ENCODE peak calls at places on chromosomes 3 and 15, in six cellular contexts. U is lower lobe of right lung; C is OCI-LY7; F is PC-9; Q is heart left ventricle; K is CD8-positive, alpha-beta memory T cell. D is an unnamed sample. For H3K4me1, the result is how much of the 10 kb centered on the place peaks cover.

GRCh38 chr15:69972436-69972835 is 125.3 kb downstream of the TLE3 start:
- DNase-seq in U (no peak), C (no peak), F (no peak), Q (no peak), K (no peak), D (no peak)

GRCh38 chr3:65508743-65509422 is 529.8 kb downstream of the MAGI1 start:
- DNase-seq in U (no peak), C (no peak), F (no peak), Q (no peak), K (no peak), D (no peak)

GRCh38 chr3:117285721-117286120 is 576.1 kb downstream of the TUSC7 start:
- DNase-seq in U (no peak), C (no peak), F (no peak), Q (no peak), K (no peak), D (no peak)

GRCh38 chr15:28919201-28919627 is 33.4 kb downstream of the APBA2 start:
- DNase-seq in U (peak), C (no peak), F (no peak), Q (no peak), K (no peak), D (no peak)

GRCh38 chr15:92634641-92635272 is 20.8 kb downstream of the FAM174B start:
- DNase-seq in U (no peak), C (no peak), F (no peak), Q (no peak), K (no peak), D (no peak)

GRCh38 chr3:140432176-140432753 is 245.6 kb upstream of the TRIM42 start:
- DNase-seq in U (no peak), C (no peak), F (no peak), Q (no peak), K (no peak), D (no peak)

GRCh38 chr15:40930430-40931299 is 1.5 kb downstream of the DLL4 start:
- DNase-seq in U (peak), C (peak), F (no peak), Q (peak), K (no peak), D (no peak)

GRCh38 chr3:3189102-3189727 is 9.7 kb upstream of the CRBN start:
- DNase-seq in U (no peak), C (no peak), F (no peak), Q (no peak), K (no peak), D (no peak)

GRCh38 chr15:52013151-52013791 is 5.7 kb upstream of the MAPK6 start:
- DNase-seq in U (no peak), C (no peak), F (peak), Q (no peak), K (no peak), D (no peak)

GRCh38 chr3:126446791-126447190 is 28.9 kb downstream of the ZXDC start:
- DNase-seq in U (no peak), C (no peak), F (no peak), Q (no peak), K (no peak), D (no peak)

GRCh38 chr15:39247574-39247973 is 333.3 kb upstream of the THBS1 start:
- DNase-seq in U (no peak), C (no peak), F (no peak), Q (no peak), K (no peak), D (no peak)

GRCh38 chr15:68704496-68705021 is 116.1 kb downstream of the ANP32A start:
- DNase-seq in U (no peak), C (no peak), F (no peak), Q (peak), K (no peak), D (no peak)

GRCh38 chr3:18288243-18288642 is 136.9 kb downstream of the SATB1 start:
- DNase-seq in U (no peak), C (no peak), F (no peak), Q (no peak), K (no peak), D (no peak)

GRCh38 chr15:101451192-101451799 is 38.2 kb downstream of the PCSK6 start:
- DNase-seq in U (no peak), C (no peak), F (no peak), Q (peak), K (no peak), D (no peak)

GRCh38 chr15:44541282-44541958 is 4.5 kb downstream of the EIF3J start:
- DNase-seq in U (no peak), C (no peak), F (peak), Q (no peak), K (no peak), D (no peak)

GRCh38 chr3:16151109-16151508 is 23.4 kb upstream of the GALNT15 start:
- DNase-seq in U (peak), C (no peak), F (no peak), Q (peak), K (no peak), D (no peak)

GRCh38 chr3:119297169-119297568 is 3.0 kb downstream of the ARHGAP31 start:
- DNase-seq in U (no peak), C (no peak), F (no peak), Q (no peak), K (no peak), D (no peak)

GRCh38 chr3:156207802-156208685 is 87.7 kb downstream of the KCNAB1 start:
- DNase-seq in U (no peak), C (no peak), F (no peak), Q (no peak), K (no peak), D (no peak)

GRCh38 chr3:60053518-60054265 is 1003.9 kb upstream of the CFAP20DC start:
- DNase-seq in U (no peak), C (no peak), F (no peak), Q (no peak), K (no peak), D (no peak)

GRCh38 chr3:150879141-150879540 is 26.1 kb downstream of the MINDY4B start:
- DNase-seq in U (no peak), C (no peak), F (no peak), Q (no peak), K (no peak), D (no peak)

GRCh38 chr3:195900426-195901355 is 7.7 kb downstream of the TNK2 start:
- DNase-seq in U (peak), C (peak), F (no peak), Q (peak), K (no peak), D (peak)

GRCh38 chr15:55669226-55669625 is 73.7 kb downstream of the PRTG start:
- DNase-seq in U (no peak), C (no peak), F (no peak), Q (no peak), K (no peak), D (no peak)

GRCh38 chr15:74845208-74845568 is 2.2 kb upstream of the ULK3 start:
- DNase-seq in U (no peak), C (no peak), F (no peak), Q (no peak), K (peak), D (no peak)

GRCh38 chr15:69860921-69861320 is 236.8 kb downstream of the TLE3 start:
- DNase-seq in U (no peak), C (no peak), F (no peak), Q (no peak), K (no peak), D (no peak)

GRCh38 chr3:11602886-11603285 is 40.8 kb downstream of the VGLL4 start:
- DNase-seq in U (no peak), C (peak), F (no peak), Q (no peak), K (no peak), D (no peak)

GRCh38 chr3:177382944-177383343 is 185.7 kb upstream of the TBL1XR1 start:
- DNase-seq in U (no peak), C (no peak), F (no peak), Q (peak), K (no peak), D (no peak)

GRCh38 chr15:80836991-80837390 is 57.8 kb downstream of the CEMIP start:
- DNase-seq in U (no peak), C (no peak), F (no peak), Q (no peak), K (no peak), D (no peak)

GRCh38 chr15:33242165-33242564 is 47.7 kb upstream of the FMN1 start:
- DNase-seq in U (no peak), C (no peak), F (peak), Q (no peak), K (no peak), D (no peak)

GRCh38 chr3:15327941-15328340 is 4.4 kb downstream of the SH3BP5 start:
- DNase-seq in U (no peak), C (peak), F (peak), Q (peak), K (no peak), D (no peak)

GRCh38 chr3:188792788-188793187 is 379.0 kb upstream of the TPRG1 start:
- DNase-seq in U (peak), C (peak), F (no peak), Q (no peak), K (no peak), D (no peak)

GRCh38 chr3:17339233-17339632 is 403.2 kb downstream of the TBC1D5 start:
- DNase-seq in U (no peak), C (no peak), F (no peak), Q (no peak), K (no peak), D (no peak)

GRCh38 chr15:68654786-68655560 is 76.2 kb downstream of the CORO2B start:
- DNase-seq in U (no peak), C (no peak), F (no peak), Q (no peak), K (no peak), D (no peak)

GRCh38 chr15:66072616-66073361 is 180.8 kb downstream of the MEGF11 start:
- DNase-seq in U (no peak), C (no peak), F (no peak), Q (no peak), K (no peak), D (no peak)

GRCh38 chr3:129422897-129423296 is 5.5 kb downstream of the EFCAB12 start:
- DNase-seq in U (no peak), C (no peak), F (no peak), Q (no peak), K (no peak), D (no peak)

GRCh38 chr3:129424185-129424841 is 4.1 kb downstream of the EFCAB12 start:
- DNase-seq in U (no peak), C (peak), F (no peak), Q (no peak), K (no peak), D (no peak)

GRCh38 chr3:129428020-129428381 is 435 bp downstream of the EFCAB12 start:
- DNase-seq in U (no peak), C (no peak), F (no peak), Q (no peak), K (no peak), D (no peak)

GRCh38 chr3:129425213-129425612 is 3.2 kb downstream of the EFCAB12 start:
- DNase-seq in U (no peak), C (no peak), F (no peak), Q (no peak), K (no peak), D (no peak)

GRCh38 chr3:129425619-129426018 is 2.8 kb downstream of the EFCAB12 start:
- DNase-seq in U (no peak), C (no peak), F (no peak), Q (no peak), K (no peak), D (no peak)
- H3K4me3 ChIP-seq in U (no peak), C (no peak), F (no peak), Q (no peak), K (no peak), D (no peak)

GRCh38 chr15:67092726-67093125 is 27.3 kb downstream of the SMAD3 start:
- DNase-seq in U (no peak), C (no peak), F (no peak), Q (no peak), K (no peak), D (no peak)
- H3K4me1 ChIP-seq in U (half or more), C (half or more), F (half or more), Q (half or more), K (half or more), D (half or more)

GRCh38 chr3:161066926-161067325 is 38.2 kb downstream of the B3GALNT1 start:
- DNase-seq in U (no peak), C (peak), F (no peak), Q (no peak), K (no peak), D (no peak)
- H3K27ac ChIP-seq in U (no peak), C (peak), F (no peak), Q (no peak), K (no peak), D (no peak)

GRCh38 chr3:152383136-152383606 is 114.4 kb downstream of the MBNL1 start:
- DNase-seq in U (no peak), C (no peak), F (no peak), Q (no peak), K (no peak), D (no peak)

GRCh38 chr3:152380048-152380447 is 111.3 kb downstream of the MBNL1 start:
- DNase-seq in U (no peak), C (no peak), F (no peak), Q (no peak), K (no peak), D (no peak)

GRCh38 chr3:152379415-152380042 is 110.8 kb downstream of the MBNL1 start:
- DNase-seq in U (no peak), C (no peak), F (no peak), Q (no peak), K (no peak), D (no peak)

GRCh38 chr3:152382312-152383135 is 113.8 kb downstream of the MBNL1 start:
- DNase-seq in U (no peak), C (no peak), F (no peak), Q (no peak), K (no peak), D (no peak)

GRCh38 chr3:152381881-152382295 is 113.2 kb downstream of the MBNL1 start:
- DNase-seq in U (no peak), C (no peak), F (no peak), Q (no peak), K (no peak), D (no peak)
- H3K4me3 ChIP-seq in U (peak), C (no peak), F (no peak), Q (peak), K (no peak), D (peak)

GRCh38 chr3:45565341-45565740 is 29.2 kb upstream of the LIMD1 start:
- DNase-seq in U (no peak), C (peak), F (no peak), Q (no peak), K (no peak), D (no peak)

GRCh38 chr3:45568848-45569247 is 25.7 kb upstream of the LIMD1 start:
- DNase-seq in U (no peak), C (no peak), F (no peak), Q (no peak), K (no peak), D (no peak)

GRCh38 chr3:45566205-45566604 is 28.3 kb upstream of the LIMD1 start:
- DNase-seq in U (no peak), C (no peak), F (no peak), Q (no peak), K (no peak), D (no peak)

GRCh38 chr3:45567730-45568172 is 26.8 kb upstream of the LIMD1 start:
- DNase-seq in U (no peak), C (peak), F (no peak), Q (no peak), K (no peak), D (no peak)

GRCh38 chr3:45566951-45567411 is 27.6 kb upstream of the LIMD1 start:
- DNase-seq in U (no peak), C (no peak), F (no peak), Q (no peak), K (no peak), D (no peak)
- H3K4me1 ChIP-seq in U (under half), C (half or more), F (under half), Q (under half), K (under half), D (under half)

GRCh38 chr3:131501949-131502348 is 822 bp downstream of the MRPL3 start:
- DNase-seq in U (no peak), C (peak), F (peak), Q (no peak), K (no peak), D (no peak)
- H3K27ac ChIP-seq in U (peak), C (peak), F (peak), Q (peak), K (peak), D (peak)

D was measured in esophagus squamous epithelium.